ENCODE peak calls at places on chromosomes 7 and 10, in six cellular contexts. L is A549, R is K562, F is H1, S is NB4, G is HCT116. H is an unnamed sample.

GRCh38 chr7:143487566-143487965 is 9.9 kb downstream of the TAS2R41 start:
- DNase-seq in R (no peak), S (no peak), F (no peak), L (no peak), G (no peak), H (peak)

GRCh38 chr10:35316346-35316967 is 19.9 kb upstream of the CCNY start:
- DNase-seq in L (no peak), S (no peak), F (no peak), R (no peak), G (no peak), H (no peak)

GRCh38 chr10:60417898-60418297 is 28.2 kb upstream of the ANK3 start:
- DNase-seq in R (no peak), S (no peak), G (no peak), L (no peak), F (no peak), H (no peak)

GRCh38 chr7:157737151-157738063 is 400.6 kb downstream of the DNAJB6 start:
- DNase-seq in R (no peak), S (no peak), L (no peak), G (no peak), F (no peak), H (no peak)

GRCh38 chr7:54904130-54904529 is 114.7 kb upstream of the EGFR start:
- DNase-seq in S (no peak), L (no peak), R (no peak), F (no peak), G (no peak), H (no peak)

GRCh38 chr10:93821051-93821772 is 63.5 kb downstream of the LGI1 start:
- DNase-seq in G (peak), R (no peak), F (no peak), L (peak), S (peak), H (peak)

GRCh38 chr7:13875496-13876074 is 113.9 kb downstream of the ETV1 start:
- DNase-seq in R (no peak), G (no peak), S (no peak), L (no peak), F (no peak), H (no peak)

GRCh38 chr10:121129266-121129665 is 278.1 kb downstream of the WDR11 start:
- DNase-seq in F (no peak), L (no peak), G (no peak), R (no peak), S (no peak), H (no peak)

GRCh38 chr7:12456506-12456905 is 52.8 kb upstream of the VWDE start:
- DNase-seq in R (no peak), F (no peak), S (no peak), L (no peak), G (no peak), H (no peak)

GRCh38 chr7:143369678-143370651 is 7.5 kb upstream of the FAM131B start:
- DNase-seq in L (no peak), F (no peak), G (no peak), R (no peak), S (no peak), H (no peak)

GRCh38 chr7:159193543-159193942 is 48.9 kb upstream of the VIPR2 start:
- DNase-seq in S (no peak), G (no peak), F (no peak), L (no peak), R (no peak), H (no peak)

GRCh38 chr7:156827587-156828203 is 65.3 kb downstream of the LMBR1 start:
- DNase-seq in L (peak), F (no peak), R (no peak), G (peak), S (peak), H (peak)

GRCh38 chr7:82745117-82745516 is 301.5 kb upstream of the CACNA2D1 start:
- DNase-seq in L (no peak), G (no peak), S (no peak), R (no peak), F (no peak), H (no peak)

GRCh38 chr7:158016171-158017087 is 571.2 kb downstream of the PTPRN2 start:
- DNase-seq in F (peak), G (no peak), L (no peak), S (no peak), R (no peak), H (no peak)

GRCh38 chr7:43954524-43955228 is 28.4 kb downstream of the UBE2D4 start:
- DNase-seq in F (peak), S (peak), R (peak), L (peak), G (peak), H (peak)

GRCh38 chr7:28144266-28144665 is 36.3 kb downstream of the JAZF1 start:
- DNase-seq in S (no peak), G (no peak), R (no peak), L (no peak), F (no peak), H (peak)

GRCh38 chr10:6062101-6062771 is at the start of gene IL2RA:
- DNase-seq in L (no peak), G (no peak), F (no peak), S (no peak), R (no peak), H (no peak)

GRCh38 chr10:44765299-44765698 is 145.8 kb upstream of the TMEM72 start:
- DNase-seq in R (no peak), L (no peak), S (no peak), G (no peak), F (no peak), H (no peak)

GRCh38 chr7:102390697-102391484 is 5.3 kb upstream of the PRKRIP1 start:
- DNase-seq in F (peak), L (peak), G (peak), R (peak), S (peak), H (peak)

GRCh38 chr10:56123247-56123646 is 237.8 kb downstream of the ZWINT start:
- DNase-seq in R (no peak), S (no peak), G (no peak), F (no peak), L (no peak), H (no peak)

GRCh38 chr10:33453081-33453850 is 118.8 kb upstream of the NRP1 start:
- DNase-seq in R (no peak), F (no peak), G (no peak), S (no peak), L (no peak), H (no peak)

GRCh38 chr7:90592036-90592435 is 4.1 kb upstream of the CDK14 start:
- DNase-seq in G (no peak), F (no peak), R (no peak), L (no peak), S (no peak), H (peak)

GRCh38 chr7:19030280-19030679 is 87.2 kb downstream of the TWIST1 start:
- DNase-seq in F (no peak), G (no peak), S (no peak), L (no peak), R (no peak), H (no peak)

DNA sequence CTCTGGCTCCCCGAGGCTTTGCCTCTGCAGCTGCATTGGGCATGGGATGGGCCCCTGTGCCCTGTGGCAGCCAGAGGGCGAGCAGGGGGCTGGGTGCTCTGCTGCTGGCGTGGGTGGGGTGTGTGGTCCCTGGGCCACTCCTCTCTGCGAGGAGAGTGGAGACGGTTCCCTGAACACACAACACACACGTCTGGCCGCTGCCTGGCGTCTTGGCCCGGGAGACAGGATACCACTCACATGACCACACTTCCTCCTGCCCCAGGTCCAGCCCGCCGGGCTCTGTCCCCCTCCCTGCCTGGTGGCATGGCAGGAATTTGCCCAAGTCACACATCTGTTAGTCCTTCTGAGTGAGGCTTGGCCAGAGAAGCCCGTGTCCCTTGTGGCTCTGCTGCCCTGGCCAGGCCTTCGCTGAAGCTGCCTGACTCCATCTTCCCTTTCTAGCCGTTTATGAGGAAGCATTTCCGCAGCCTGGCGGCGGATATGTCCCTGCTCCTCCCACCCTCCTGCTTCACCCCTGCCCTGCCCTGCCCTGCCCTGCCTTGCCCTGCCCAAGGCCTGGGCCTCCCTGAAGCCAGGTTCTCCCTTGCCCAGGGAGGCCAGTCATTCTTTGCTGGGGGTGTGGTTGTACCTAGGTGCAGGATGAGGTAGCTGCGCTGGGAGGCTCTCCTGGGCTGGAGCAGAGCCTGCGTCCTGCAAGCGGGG is 3.0 kb downstream of the BRI3 start:
- DNase-seq in S (no peak), F (no peak), R (no peak), L (peak), G (no peak), H (peak)
- TF ChIP-seq POLR2A in S (no peak), F (no peak), R (no peak), L (no peak), G (no peak), H (peak)

GRCh38 chr10:14329609-14330246 is 996 bp downstream of the FRMD4A start:
- DNase-seq in R (no peak), S (no peak), F (peak), L (no peak), G (no peak), H (no peak)
- TF ChIP-seq MAX in R (no peak), S (no peak), F (no peak), L (no peak), G (no peak), H (no peak)

GRCh38 chr7:152762056-152762455 is 2.5 kb downstream of the ACTR3B start:
- DNase-seq in S (no peak), G (no peak), R (no peak), L (no peak), F (no peak), H (no peak)
- TF ChIP-seq POLR2A in S (no peak), G (no peak), R (no peak), L (no peak), F (no peak), H (no peak)

DNA sequence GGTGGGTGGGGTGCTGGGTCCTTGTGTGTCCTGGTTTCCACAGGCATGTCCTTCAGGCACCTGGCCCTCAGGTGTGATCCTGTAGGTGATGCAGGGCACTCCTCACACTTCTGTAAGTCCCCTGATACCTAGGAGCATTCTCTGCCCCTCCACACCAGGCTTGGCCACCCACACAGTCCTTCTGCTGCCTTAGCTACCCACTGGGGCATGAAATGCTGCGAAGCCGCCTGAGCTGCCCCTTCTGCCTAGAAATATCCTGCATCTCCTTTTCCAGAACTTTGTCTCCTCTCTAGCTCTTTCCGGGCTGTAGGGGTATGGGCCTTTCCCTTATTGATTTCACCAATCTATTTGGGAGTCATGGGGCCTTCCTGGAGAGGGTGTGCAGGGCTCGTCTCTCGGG is 419.1 kb downstream of the RPS24 start:
- DNase-seq in S (no peak), F (no peak), R (no peak), L (no peak), G (no peak), H (no peak)
- TF ChIP-seq MAX in S (no peak), F (no peak), R (no peak), L (no peak), G (no peak), H (no peak)

GRCh38 chr10:83698899-83699298 is 440.4 kb upstream of the GHITM start:
- DNase-seq in R (no peak), L (no peak), G (no peak), F (no peak), S (no peak), H (no peak)
- TF ChIP-seq POLR2A in R (no peak), L (no peak), G (no peak), F (no peak), S (no peak), H (no peak)

GRCh38 chr10:119198438-119198837 is 8.9 kb upstream of the GRK5 start:
- DNase-seq in S (peak), F (peak), L (no peak), G (no peak), R (no peak), H (no peak)
- TF ChIP-seq MAX in S (no peak), F (no peak), L (no peak), G (no peak), R (no peak), H (no peak)

GRCh38 chr7:80654887-80655340 is 16.5 kb downstream of the CD36 start:
- DNase-seq in G (no peak), L (no peak), R (no peak), S (no peak), F (no peak), H (no peak)
- TF ChIP-seq POLR2A in G (no peak), L (no peak), R (no peak), S (no peak), F (no peak), H (no peak)

DNA sequence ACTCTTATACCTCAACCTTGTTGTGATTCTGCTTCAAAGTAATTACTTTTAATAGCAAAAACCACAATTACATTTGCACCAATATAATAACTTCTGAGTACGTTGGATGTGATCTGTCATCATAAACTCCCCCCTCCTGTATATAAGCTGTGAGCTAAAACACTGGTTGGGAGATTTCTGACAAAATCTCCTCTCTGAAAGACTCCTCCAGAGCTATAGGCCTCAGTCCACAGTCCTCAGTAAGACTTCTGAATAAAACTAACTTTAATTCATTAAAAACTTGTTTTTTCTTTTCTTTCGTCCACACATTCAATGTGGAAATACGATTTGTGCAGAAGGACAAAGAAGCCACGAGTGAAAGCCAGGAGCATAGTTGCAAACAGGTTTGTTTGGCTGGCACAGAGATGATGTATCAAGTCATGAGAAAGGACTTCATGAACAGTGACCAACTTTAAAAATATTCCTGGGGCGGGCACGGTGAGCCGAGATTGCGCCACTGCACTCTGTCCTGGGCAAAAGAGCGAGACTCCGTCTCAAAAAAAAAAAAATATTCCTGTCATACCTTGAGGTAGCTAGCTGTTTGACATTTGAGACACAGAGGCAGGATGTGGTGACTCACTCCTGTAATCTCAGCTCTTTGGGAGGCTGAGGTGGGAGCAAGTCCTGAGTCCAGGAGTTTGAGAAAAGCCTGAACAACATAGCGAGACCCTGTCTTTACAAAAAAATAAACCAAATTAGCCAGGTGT is 91.1 kb upstream of the ARHGAP21 start:
- DNase-seq in F (no peak), S (no peak), L (peak), G (peak), R (no peak), H (peak)
- TF ChIP-seq MAX in F (no peak), S (no peak), L (no peak), G (peak), R (no peak), H (no peak)

GRCh38 chr7:188727-189500 is 3.5 kb upstream of the FAM20C start:
- DNase-seq in R (no peak), F (no peak), S (no peak), L (no peak), G (no peak), H (no peak)
- TF ChIP-seq POLR2A in R (no peak), F (no peak), S (no peak), L (no peak), G (no peak), H (no peak)

H was measured in endothelial cell of umbilical vein.